ENCODE peak calls at places on chromosomes 4 and X, in seven cellular contexts. Q, B, U, Z, F, O and D are unnamed samples.
A peak's percentile ranks its signal among the peaks of the same experiment; 100 is the strongest.

GRCh38 chr4:147732516-147733193 is 767 bp downstream of the ARHGAP10 start:
- DNase-seq in Q (peak; percentile 40), B (no peak), U (no peak), Z (peak; percentile 32), F (peak; percentile 38), O (no peak), D (no peak)

GRCh38 chr4:13378973-13379759 is 105.0 kb downstream of the RAB28 start:
- DNase-seq in Q (no peak), B (no peak), U (no peak), Z (peak; percentile 25), F (no peak), O (no peak), D (no peak)

GRCh38 chr4:183798249-183798920 is 106.7 kb upstream of the STOX2 start:
- DNase-seq in Q (no peak), B (no peak), U (no peak), Z (no peak), F (no peak), O (no peak), D (no peak)

GRCh38 chrX:68894142-68894512 is 65.3 kb downstream of the EFNB1 start:
- DNase-seq in Q (no peak), B (no peak), U (no peak), Z (no peak), F (no peak), O (no peak), D (no peak)

GRCh38 chr4:14149469-14150030 is 522.0 kb upstream of the BOD1L1 start:
- DNase-seq in Q (no peak), B (no peak), U (no peak), Z (no peak), F (no peak), O (no peak), D (no peak)

GRCh38 chrX:51641421-51642021 is 22.8 kb upstream of the CENPVL3 start:
- DNase-seq in Q (no peak), B (peak; percentile 30), U (no peak), Z (peak; percentile 14), F (no peak), O (peak; percentile 3), D (peak; percentile 5)

GRCh38 chrX:138006176-138006575 is 440.2 kb downstream of the ZIC3 start:
- DNase-seq in Q (no peak), B (no peak), U (no peak), Z (no peak), F (no peak), O (no peak), D (no peak)

GRCh38 chr4:87804871-87805270 is 5.5 kb downstream of the IBSP start:
- DNase-seq in Q (no peak), B (no peak), U (no peak), Z (no peak), F (no peak), O (no peak), D (no peak)

GRCh38 chr4:114180481-114180880 is 201.0 kb upstream of the ARSJ start:
- DNase-seq in Q (peak; percentile 55), B (peak; percentile 5), U (peak; percentile 7), Z (no peak), F (peak; percentile 28), O (no peak), D (peak; percentile 30)

GRCh38 chrX:13110427-13111324 is 66.3 kb upstream of the FAM9C start:
- DNase-seq in Q (no peak), B (peak; percentile 90), U (no peak), Z (no peak), F (no peak), O (no peak), D (no peak)

GRCh38 chr4:1511441-1512041 is 105.3 kb upstream of the NKX1-1 start:
- DNase-seq in Q (peak; percentile 25), B (no peak), U (peak; percentile 24), Z (no peak), F (peak; percentile 18), O (no peak), D (no peak)

GRCh38 chrX:23332101-23332887 is 2.4 kb upstream of the PTCHD1 start:
- DNase-seq in Q (peak; percentile 22), B (peak; percentile 19), U (no peak), Z (no peak), F (peak; percentile 15), O (no peak), D (no peak)

GRCh38 chr4:121697626-121698025 is 846 bp upstream of the ANXA5 start:
- DNase-seq in Q (no peak), B (no peak), U (no peak), Z (peak; percentile 7), F (no peak), O (no peak), D (no peak)

GRCh38 chrX:34658316-34658715 is 1.2 kb upstream of the TMEM47 start:
- DNase-seq in Q (no peak), B (no peak), U (no peak), Z (no peak), F (no peak), O (no peak), D (no peak)